ENCODE peak calls at places on chromosome 18, in five cellular contexts. M is K562, C is fibroblast of lung, V is OCI-LY7, T is mesenchymal stem cell. E is an unnamed sample. For H3K36me3, the result is how much of the 10 kb centered on the place peaks cover.

GRCh38 chr18:38301621-38302020 is 736.0 kb upstream of the CELF4 start:
- DNase-seq in C (no peak), M (no peak), T (no peak), V (no peak), E (no peak)

GRCh38 chr18:10477121-10477862 is 22.9 kb downstream of the APCDD1 start:
- DNase-seq in T (no peak), V (no peak), C (no peak), M (no peak), E (peak)

GRCh38 chr18:63907649-63908048 is at the start of gene SERPINB10:
- DNase-seq in C (no peak), T (peak), V (no peak), M (no peak), E (no peak)

GRCh38 chr18:11203998-11204397 is 54.6 kb upstream of the PIEZO2 start:
- DNase-seq in V (no peak), T (no peak), C (peak), M (no peak), E (no peak)

GRCh38 chr18:78861706-78862105 is 117.9 kb upstream of the SALL3 start:
- DNase-seq in M (no peak), V (no peak), T (no peak), C (no peak), E (no peak)

GRCh38 chr18:26479686-26480079 is 68.7 kb downstream of the KCTD1 start:
- DNase-seq in T (no peak), M (no peak), C (peak), V (no peak), E (no peak)

GRCh38 chr18:34773961-34774754 is 64.1 kb downstream of the DTNA start:
- DNase-seq in T (peak), C (peak), V (no peak), M (no peak), E (no peak)

GRCh38 chr18:77045682-77046081 is 86.9 kb downstream of the MBP start:
- DNase-seq in V (no peak), C (no peak), M (no peak), T (no peak), E (no peak)

GRCh38 chr18:48816554-48816953 is 134.2 kb downstream of the SMAD7 start:
- DNase-seq in V (no peak), M (no peak), T (no peak), C (no peak), E (no peak)

GRCh38 chr18:26215247-26215970 is 10.8 kb upstream of the TAF4B start:
- DNase-seq in T (no peak), V (peak), M (no peak), C (no peak), E (no peak)

GRCh38 chr18:49399003-49399402 is 61.4 kb downstream of the DYM start:
- DNase-seq in M (no peak), T (peak), V (peak), C (peak), E (no peak)

GRCh38 chr18:62450546-62451395 is 72.1 kb upstream of the ZCCHC2 start:
- DNase-seq in M (peak), T (peak), C (peak), V (no peak), E (peak)

GRCh38 chr18:13318644-13319501 is 100.3 kb downstream of the LDLRAD4 start:
- DNase-seq in V (no peak), M (no peak), C (peak), T (no peak), E (no peak)

GRCh38 chr18:5941869-5942268 is 46.5 kb upstream of the TMEM200C start:
- DNase-seq in M (no peak), T (no peak), C (no peak), V (no peak), E (peak)

GRCh38 chr18:63774511-63774910 is 707 bp upstream of the SERPINB7 start:
- DNase-seq in C (no peak), T (no peak), M (no peak), V (no peak), E (no peak)

GRCh38 chr18:32769242-32770180 is 3.3 kb downstream of the KLHL14 start:
- DNase-seq in V (peak), T (peak), M (no peak), C (no peak), E (peak)

GRCh38 chr18:31581498-31582197 is 10.0 kb upstream of the TTR start:
- DNase-seq in V (no peak), C (peak), T (peak), M (no peak), E (peak)

DNA sequence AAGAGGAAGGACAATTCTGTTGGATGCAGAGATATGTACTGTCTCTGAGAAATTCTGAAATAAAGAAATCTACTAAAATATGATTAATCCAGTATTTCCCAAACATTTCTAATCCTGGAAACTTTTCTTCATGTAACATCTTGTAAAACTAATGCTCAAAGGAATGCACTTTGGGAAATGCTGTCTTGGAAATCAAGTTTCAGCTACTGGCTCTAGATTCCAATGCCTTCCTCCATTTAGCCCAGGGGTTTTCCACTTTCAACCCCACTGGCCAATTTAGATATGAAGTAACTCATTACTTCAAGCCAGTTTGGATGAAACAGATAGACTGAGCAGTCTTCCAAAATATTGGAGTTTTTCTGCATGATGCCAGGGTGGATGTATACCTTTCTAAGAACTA is 355.0 kb downstream of the TXNL1 start:
- DNase-seq in M (no peak), T (no peak), C (no peak), V (no peak), E (no peak)
- H3K4me2 ChIP-seq in M (no peak), T (no peak), C (no peak), V (no peak), E (no peak)

GRCh38 chr18:55582325-55582724 is 5.7 kb downstream of the TCF4 start:
- DNase-seq in T (no peak), V (no peak), C (peak), M (no peak), E (peak)
- H3K36me3 ChIP-seq in T (half or more), V (half or more), C (under half), M (under half), E (under half)

DNA sequence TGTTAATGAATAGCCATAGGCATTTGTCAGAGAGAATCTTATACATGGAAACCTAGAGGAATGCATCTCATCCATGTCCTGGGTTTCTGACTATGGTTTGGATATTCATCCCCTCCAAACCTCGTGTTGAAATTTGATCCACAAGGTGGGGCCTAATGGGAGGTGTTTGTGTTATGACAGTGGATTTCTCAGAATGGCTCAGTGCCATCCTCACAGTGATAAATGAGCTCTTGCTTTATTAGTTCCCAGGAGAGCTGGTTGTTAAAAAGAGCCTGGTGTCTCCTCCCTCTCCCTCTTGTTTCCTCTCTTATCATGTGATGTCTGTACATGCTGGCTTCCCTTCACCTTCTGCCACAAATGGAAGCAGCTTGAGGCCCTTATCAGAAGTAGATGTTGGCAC is 424.3 kb downstream of the DCC start:
- DNase-seq in C (no peak), V (no peak), M (no peak), T (no peak), E (peak)
- H3K4me2 ChIP-seq in C (no peak), V (no peak), M (no peak), T (no peak), E (no peak)

GRCh38 chr18:8722946-8723477 is 17.7 kb downstream of the MTCL1 start:
- DNase-seq in M (no peak), T (no peak), C (no peak), V (no peak), E (no peak)
- H3K36me3 ChIP-seq in M (under half), T (half or more), C (under half), V (half or more), E (under half)

GRCh38 chr18:79944746-79945117 is 6.7 kb downstream of the SLC66A2 start:
- DNase-seq in M (peak), T (no peak), C (no peak), V (no peak), E (no peak)
- H3K4me2 ChIP-seq in M (no peak), T (no peak), C (no peak), V (no peak), E (no peak)

GRCh38 chr18:36020174-36020711 is 47.1 kb downstream of the RPRD1A start:
- DNase-seq in M (no peak), T (no peak), C (no peak), V (no peak), E (no peak)

GRCh38 chr18:36025025-36025424 is 42.3 kb downstream of the RPRD1A start:
- DNase-seq in C (peak), V (no peak), M (no peak), T (peak), E (no peak)

GRCh38 chr18:36028859-36029258 is 38.5 kb downstream of the RPRD1A start:
- DNase-seq in V (no peak), T (no peak), M (no peak), C (peak), E (no peak)

DNA sequence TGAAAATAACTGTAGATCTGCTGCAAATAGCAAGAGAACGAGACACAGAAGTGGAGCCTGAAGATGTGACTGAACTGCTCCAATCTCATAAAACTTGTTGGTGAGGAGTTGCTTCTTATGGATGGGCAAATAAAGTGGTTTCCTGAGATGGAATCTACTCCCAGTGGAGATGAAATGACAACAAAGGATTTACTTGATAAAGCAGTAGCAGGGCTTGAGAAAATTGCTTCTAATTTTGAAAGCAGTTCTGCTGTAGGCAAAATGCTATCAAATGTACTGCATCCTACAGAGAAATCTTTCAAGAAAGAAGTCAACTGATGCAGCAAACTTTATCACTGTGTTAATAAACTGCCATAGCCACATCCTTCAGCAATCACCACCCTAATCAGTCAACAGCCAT is 44.0 kb downstream of the RPRD1A start:
- DNase-seq in C (no peak), V (no peak), T (no peak), M (no peak), E (no peak)
- H3K36me3 ChIP-seq in C (under half), V (under half), T (under half), M (under half), E (under half)

GRCh38 chr18:22470141-22470510 is 52.4 kb upstream of the CTAGE1 start:
- DNase-seq in C (peak), M (no peak), V (no peak), T (peak), E (no peak)

GRCh38 chr18:22469061-22469689 is 51.5 kb upstream of the CTAGE1 start:
- DNase-seq in T (peak), V (no peak), C (peak), M (no peak), E (no peak)

GRCh38 chr18:22468554-22468891 is 50.8 kb upstream of the CTAGE1 start:
- DNase-seq in V (no peak), C (no peak), T (no peak), M (no peak), E (no peak)

GRCh38 chr18:22471546-22472131 is 53.9 kb upstream of the CTAGE1 start:
- DNase-seq in M (no peak), T (peak), V (no peak), C (peak), E (no peak)

DNA sequence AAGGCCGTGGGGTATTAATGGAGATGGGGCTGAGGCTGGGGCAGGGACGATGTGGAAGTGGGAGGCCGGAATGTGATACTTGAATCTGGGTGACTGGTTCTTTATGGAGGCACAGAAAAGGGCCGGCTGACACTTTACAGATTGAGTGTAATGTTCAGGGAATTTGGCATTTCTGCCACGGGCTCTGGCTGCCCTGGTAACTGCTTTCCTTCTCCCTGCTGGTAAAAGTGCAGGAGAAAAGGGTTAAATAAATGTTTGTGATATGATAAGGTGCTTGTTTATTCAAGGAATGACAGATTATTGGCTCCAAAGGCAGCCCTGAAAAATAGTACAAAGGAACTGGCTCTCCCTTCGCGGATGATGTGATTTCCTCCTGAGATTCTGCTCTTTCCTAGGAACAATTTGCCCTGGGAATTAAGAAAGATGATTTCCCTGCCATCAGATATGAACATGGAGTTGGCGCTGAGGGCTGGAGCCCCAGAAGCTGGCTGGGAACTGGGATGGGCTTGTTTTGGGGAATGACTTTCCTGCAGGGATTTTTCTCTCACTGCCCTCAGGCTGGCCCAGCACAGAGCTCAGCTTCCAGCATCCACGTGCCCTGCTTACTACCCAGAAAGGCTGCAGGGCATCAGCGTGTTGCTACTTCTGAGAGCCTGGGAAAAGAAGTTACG is 52.9 kb upstream of the CTAGE1 start:
- DNase-seq in M (no peak), C (peak), V (no peak), T (peak), E (no peak)
- H3K4me2 ChIP-seq in M (no peak), C (no peak), V (no peak), T (peak), E (no peak)

DNA sequence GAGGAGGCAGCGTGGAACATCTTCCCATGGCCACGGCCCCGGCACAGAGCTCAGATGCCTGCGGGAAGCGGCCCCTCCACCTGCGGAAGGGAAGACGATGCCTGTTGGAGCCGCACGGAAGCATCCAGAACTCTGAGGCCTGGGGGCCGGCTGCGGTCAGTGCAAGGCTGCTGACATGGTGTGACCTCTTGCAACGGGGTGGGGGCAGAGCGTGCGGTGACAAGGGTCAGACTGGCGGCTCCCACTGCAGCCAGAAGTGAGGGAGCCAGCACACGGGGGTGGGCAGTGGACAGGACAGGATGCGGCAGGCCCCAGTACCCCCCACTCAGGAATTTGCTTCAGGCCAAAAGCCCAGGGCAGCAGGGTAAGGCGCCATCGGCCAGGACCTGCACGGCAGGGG is 48.8 kb downstream of the SLC66A2 start:
- DNase-seq in T (no peak), M (no peak), V (no peak), C (no peak), E (no peak)
- H3K36me3 ChIP-seq in T (under half), M (under half), V (under half), C (under half), E (under half)

GRCh38 chr18:54775686-54776085 is 52.6 kb upstream of the RAB27B start:
- DNase-seq in V (no peak), M (no peak), T (peak), C (peak), E (peak)
- H3K4me2 ChIP-seq in V (no peak), M (no peak), T (no peak), C (no peak), E (no peak)

E was measured in mesendoderm.